ENCODE peak calls at places on chromosomes 3 and 15, in nine cellular contexts. N is heart left ventricle, J is NB4, V is adrenal gland, T is HCT116, Y is uterus, U is Peyer's patch, P is IMR-90, H is body of pancreas. M is an unnamed sample.

GRCh38 chr3:45199837-45200648 is 26.0 kb downstream of the TMEM158 start:
- DNase-seq in N (no peak), J (no peak), V (peak; percentile 36), T (peak; percentile 95), Y (no peak), U (no peak), P (peak; percentile 92), H (peak; percentile 26), M (no peak)

GRCh38 chr15:65326109-65326508 is 21.6 kb downstream of the RNU5B-1 start:
- DNase-seq in N (peak; percentile 52), J (no peak), V (peak; percentile 31), T (no peak), Y (peak; percentile 26), U (no peak), P (no peak), H (peak; percentile 8), M (peak; percentile 43)

GRCh38 chr3:145191543-145191942 is 969.4 kb downstream of the PLOD2 start:
- DNase-seq in N (no peak), J (no peak), V (no peak), T (no peak), Y (no peak), U (no peak), P (no peak), H (no peak), M (no peak)

GRCh38 chr3:160213181-160213580 is 12.0 kb upstream of the C3orf80 start:
- DNase-seq in N (no peak), J (no peak), V (no peak), T (no peak), Y (no peak), U (no peak), P (no peak), H (no peak), M (no peak)

GRCh38 chr15:40277472-40277871 is 5.4 kb downstream of the ANKRD63 start:
- DNase-seq in N (no peak), J (peak; percentile 74), V (no peak), T (no peak), Y (no peak), U (no peak), P (no peak), H (no peak), M (no peak)

GRCh38 chr15:39135989-39136388 is 444.9 kb upstream of the THBS1 start:
- DNase-seq in N (no peak), J (no peak), V (no peak), T (no peak), Y (no peak), U (no peak), P (peak; percentile 96), H (no peak), M (no peak)

GRCh38 chr3:27093771-27094170 is 275.4 kb downstream of the NEK10 start:
- DNase-seq in N (no peak), J (no peak), V (no peak), T (no peak), Y (no peak), U (no peak), P (no peak), H (no peak), M (no peak)

GRCh38 chr3:132432639-132433038 is 15.3 kb downstream of the DNAJC13 start:
- DNase-seq in N (no peak), J (peak; percentile 56), V (peak; percentile 11), T (peak; percentile 34), Y (no peak), U (no peak), P (peak; percentile 93), H (no peak), M (no peak)

DNA sequence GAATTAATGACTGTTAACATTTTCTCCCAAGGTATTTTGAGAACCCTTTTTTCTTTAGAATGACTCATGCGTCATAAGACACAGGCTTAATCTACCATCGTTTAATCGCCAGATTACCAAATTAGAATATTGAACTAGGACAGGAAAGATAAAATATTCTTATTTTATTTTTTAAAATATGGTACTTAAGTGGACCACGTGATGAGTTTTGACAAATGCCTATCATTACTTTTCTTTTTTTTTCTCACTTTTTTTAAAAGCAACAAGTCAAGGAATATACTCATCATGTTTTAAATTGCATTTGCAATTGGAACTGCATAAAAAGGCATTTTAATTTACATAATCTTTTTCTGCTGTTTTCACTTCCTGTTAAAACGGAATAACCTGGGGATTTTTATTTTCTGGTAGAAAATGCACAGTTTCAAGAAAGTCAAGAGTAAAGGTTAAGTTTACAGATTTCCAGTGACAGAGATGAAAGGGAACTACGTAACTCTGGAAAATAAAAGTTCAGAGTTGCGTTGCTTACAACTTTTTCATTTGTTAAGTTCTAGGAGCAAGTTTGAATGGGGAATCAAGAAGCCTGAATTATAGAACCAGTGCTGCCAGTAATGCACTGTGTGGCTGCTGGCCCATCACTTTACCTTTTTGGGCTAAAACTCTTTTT is 23.6 kb downstream of the SIAH2 start:
- DNase-seq in N (no peak), J (no peak), V (no peak), T (no peak), Y (no peak), U (no peak), P (no peak), H (no peak), M (no peak)
- H3K4me3 ChIP-seq in N (no peak overlapping the region), J (no peak overlapping the region), V (no peak overlapping the region), T (no peak overlapping the region), Y (no peak overlapping the region), U (no peak overlapping the region), P (no peak overlapping the region), H (no peak overlapping the region), M (no peak overlapping the region)

GRCh38 chr3:172101107-172101506 is 61.7 kb downstream of the FNDC3B start:
- DNase-seq in N (no peak), J (no peak), V (no peak), T (no peak), Y (no peak), U (no peak), P (no peak), H (no peak), M (no peak)

GRCh38 chr3:172100482-172100881 is 61.1 kb downstream of the FNDC3B start:
- DNase-seq in N (no peak), J (no peak), V (no peak), T (no peak), Y (no peak), U (no peak), P (no peak), H (no peak), M (no peak)

GRCh38 chr3:172103724-172104123 is 64.3 kb downstream of the FNDC3B start:
- DNase-seq in N (no peak), J (no peak), V (no peak), T (no peak), Y (no peak), U (no peak), P (peak; percentile 71), H (no peak), M (no peak)

GRCh38 chr3:172102883-172103310 is 63.5 kb downstream of the FNDC3B start:
- DNase-seq in N (no peak), J (no peak), V (no peak), T (no peak), Y (no peak), U (no peak), P (no peak), H (no peak), M (no peak)

DNA sequence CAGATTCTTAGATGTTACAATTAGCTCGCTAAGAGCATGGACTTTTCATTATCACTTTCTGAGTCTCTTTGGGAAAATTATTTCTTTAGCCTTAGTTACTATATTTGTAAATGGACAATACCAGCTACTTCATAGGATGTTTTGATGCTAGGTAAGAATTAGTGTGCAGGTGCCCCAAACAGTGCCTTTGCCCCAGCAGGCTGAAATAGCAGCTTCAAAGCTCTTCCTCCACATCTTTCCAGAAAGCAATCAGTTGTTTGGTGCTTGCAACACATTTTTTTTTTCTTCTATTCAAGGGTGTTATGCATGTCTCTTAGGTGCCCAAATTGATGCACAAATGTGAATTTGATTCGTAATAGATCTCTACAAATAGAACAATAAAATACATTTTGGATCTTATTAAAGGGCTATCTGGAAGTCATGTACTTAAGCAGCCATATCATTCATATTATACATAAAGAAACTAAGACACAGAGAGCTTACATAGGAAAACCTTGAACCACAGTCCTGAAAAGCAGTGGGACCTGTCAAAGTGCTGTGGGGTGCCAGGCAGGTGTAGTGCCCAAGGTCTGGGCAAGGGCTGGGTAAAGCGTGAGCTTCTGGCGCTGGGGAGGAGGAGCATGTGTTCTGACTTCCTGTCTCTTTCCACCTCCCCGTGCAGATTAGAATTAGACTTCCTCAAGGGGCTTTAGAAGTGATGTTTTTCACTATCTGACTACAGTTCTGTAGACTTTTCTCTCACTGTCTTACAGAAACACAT is 62.9 kb downstream of the FNDC3B start:
- DNase-seq in N (no peak), J (peak; percentile 57), V (no peak), T (no peak), Y (no peak), U (peak; percentile 28), P (no peak), H (peak; percentile 74), M (no peak)
- TF ChIP-seq POLR2A in N (no peak), J (no peak), V (no peak), T (no peak), Y (no peak), U (no peak), P (no peak), H (no peak), M (no peak)

DNA sequence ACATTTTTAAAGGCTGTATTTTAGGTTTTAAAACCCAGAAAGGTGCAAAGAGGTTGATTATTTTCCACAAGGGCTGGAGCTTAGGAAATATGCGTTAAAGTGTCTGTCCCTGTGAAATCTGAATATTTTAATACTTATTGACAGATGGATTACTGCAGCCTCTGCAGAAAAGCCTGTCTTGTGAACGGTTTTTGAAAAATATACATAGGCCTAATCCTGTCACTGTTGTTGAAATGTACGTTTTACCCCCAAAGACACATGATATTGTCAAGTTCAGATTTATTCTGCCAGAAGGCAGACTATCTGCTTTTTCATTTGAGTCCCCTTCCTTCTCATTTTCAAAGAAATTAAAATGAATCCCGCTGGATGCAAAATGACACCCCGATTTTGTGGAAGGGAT is 2.2 kb upstream of the BCL6 start:
- DNase-seq in N (no peak), J (no peak), V (no peak), T (no peak), Y (no peak), U (no peak), P (no peak), H (no peak), M (no peak)
- H3K4me3 ChIP-seq in N (peak overlapping the region; percentile 82), J (no peak overlapping the region), V (no peak overlapping the region), T (no peak overlapping the region), Y (no peak overlapping the region), U (no peak overlapping the region), P (no peak overlapping the region), H (no peak overlapping the region), M (no peak overlapping the region)

GRCh38 chr3:13566769-13567310 is 17.9 kb downstream of the FBLN2 start:
- DNase-seq in N (no peak), J (no peak), V (no peak), T (no peak), Y (no peak), U (no peak), P (no peak), H (no peak), M (no peak)

GRCh38 chr3:13564751-13565560 is 16.0 kb downstream of the FBLN2 start:
- DNase-seq in N (no peak), J (no peak), V (no peak), T (no peak), Y (no peak), U (no peak), P (no peak), H (no peak), M (no peak)

GRCh38 chr3:13565581-13566461 is 16.9 kb downstream of the FBLN2 start:
- DNase-seq in N (no peak), J (no peak), V (no peak), T (no peak), Y (no peak), U (no peak), P (no peak), H (no peak), M (peak; percentile 79)

GRCh38 chr3:13567684-13568514 is 19.0 kb downstream of the FBLN2 start:
- DNase-seq in N (no peak), J (no peak), V (no peak), T (no peak), Y (no peak), U (no peak), P (no peak), H (no peak), M (no peak)

DNA sequence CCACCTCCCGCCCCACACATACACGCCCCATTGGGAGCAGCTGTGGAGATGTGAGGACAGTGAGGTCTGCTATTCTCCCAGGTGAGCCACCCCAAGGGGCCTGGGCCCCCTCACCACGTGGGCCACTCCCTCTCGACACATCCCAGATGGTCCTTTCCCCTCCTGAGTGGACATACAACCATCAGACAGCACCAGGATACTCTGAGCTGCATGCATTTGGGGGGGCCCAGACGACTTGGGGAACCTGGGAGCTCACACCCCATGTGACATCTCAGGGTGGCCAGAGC is 17.5 kb downstream of the FBLN2 start:
- DNase-seq in N (no peak), J (no peak), V (no peak), T (no peak), Y (no peak), U (no peak), P (no peak), H (no peak), M (no peak)
- TF ChIP-seq POLR2A in N (no peak), J (no peak), V (no peak), T (no peak), Y (no peak), U (no peak), P (no peak), H (no peak), M (no peak)